ENCODE peak calls at places on chromosomes 6 and 20, in four cellular contexts. One of them, this sample, is unnamed.

GRCh38 chr20:50193851-50194830 is 3.5 kb downstream of the CEBPB start:
- DNase-seq in effector CD4-positive, alpha-beta T cell: no peak
- DNase-seq in kidney: no peak
- DNase-seq in DMS53: no peak
- DNase-seq in this sample: no peak

GRCh38 chr6:123551939-123552707 is 84.6 kb downstream of the TRDN start:
- DNase-seq in effector CD4-positive, alpha-beta T cell: no peak
- DNase-seq in DMS53: no peak
- DNase-seq in kidney: no peak
- DNase-seq in this sample: no peak

GRCh38 chr6:51398793-51399192 is 580.1 kb downstream of the TFAP2B start:
- DNase-seq in kidney: no peak
- DNase-seq in effector CD4-positive, alpha-beta T cell: no peak
- DNase-seq in DMS53: peak
- DNase-seq in this sample: no peak

GRCh38 chr6:52176550-52176949 is 9.6 kb upstream of the IL17A start:
- DNase-seq in kidney: no peak
- DNase-seq in effector CD4-positive, alpha-beta T cell: no peak
- DNase-seq in DMS53: peak
- DNase-seq in this sample: no peak

GRCh38 chr20:61024390-61024789 is 227.7 kb upstream of the CDH4 start:
- DNase-seq in effector CD4-positive, alpha-beta T cell: no peak
- DNase-seq in kidney: no peak
- DNase-seq in DMS53: no peak
- DNase-seq in this sample: no peak

GRCh38 chr20:47502271-47502730 is 614 bp downstream of the NCOA3 start:
- DNase-seq in kidney: peak
- DNase-seq in DMS53: peak
- DNase-seq in effector CD4-positive, alpha-beta T cell: peak
- DNase-seq in this sample: peak

GRCh38 chr6:43923376-43924221 is 153.6 kb downstream of the VEGFA start:
- DNase-seq in DMS53: no peak
- DNase-seq in effector CD4-positive, alpha-beta T cell: no peak
- DNase-seq in kidney: peak
- DNase-seq in this sample: no peak

GRCh38 chr6:44267252-44267651 is 1.9 kb upstream of the NFKBIE start:
- DNase-seq in effector CD4-positive, alpha-beta T cell: no peak
- DNase-seq in kidney: no peak
- DNase-seq in DMS53: no peak
- DNase-seq in this sample: no peak

GRCh38 chr6:159100789-159101182 is 56.0 kb upstream of the TAGAP start:
- DNase-seq in kidney: no peak
- DNase-seq in effector CD4-positive, alpha-beta T cell: no peak
- DNase-seq in DMS53: no peak
- DNase-seq in this sample: no peak

GRCh38 chr6:82741996-82742385 is 323.6 kb downstream of the UBE3D start:
- DNase-seq in DMS53: no peak
- DNase-seq in effector CD4-positive, alpha-beta T cell: no peak
- DNase-seq in kidney: no peak
- DNase-seq in this sample: no peak

GRCh38 chr20:1331801-1332453 is 3.0 kb upstream of the SDCBP2 start:
- DNase-seq in kidney: no peak
- DNase-seq in DMS53: no peak
- DNase-seq in effector CD4-positive, alpha-beta T cell: no peak
- DNase-seq in this sample: peak

GRCh38 chr6:61886608-61887259 is 399.3 kb downstream of the KHDRBS2 start:
- DNase-seq in effector CD4-positive, alpha-beta T cell: no peak
- DNase-seq in DMS53: peak
- DNase-seq in kidney: no peak
- DNase-seq in this sample: no peak

GRCh38 chr6:120056085-120056484 is 706.5 kb upstream of the MAN1A1 start:
- DNase-seq in kidney: no peak
- DNase-seq in effector CD4-positive, alpha-beta T cell: no peak
- DNase-seq in DMS53: no peak
- DNase-seq in this sample: no peak

GRCh38 chr6:49030621-49031020 is 432.4 kb downstream of the MMUT start:
- DNase-seq in DMS53: no peak
- DNase-seq in effector CD4-positive, alpha-beta T cell: no peak
- DNase-seq in kidney: no peak
- DNase-seq in this sample: no peak

GRCh38 chr6:155850408-155850841 is 394.8 kb upstream of the NOX3 start:
- DNase-seq in DMS53: no peak
- DNase-seq in kidney: no peak
- DNase-seq in effector CD4-positive, alpha-beta T cell: no peak
- DNase-seq in this sample: no peak

GRCh38 chr20:53819973-53820451 is 226.4 kb upstream of the ZNF217 start:
- DNase-seq in kidney: no peak
- DNase-seq in effector CD4-positive, alpha-beta T cell: no peak
- DNase-seq in DMS53: no peak
- DNase-seq in this sample: no peak

GRCh38 chr20:36167826-36168634 is 13.5 kb downstream of the EPB41L1 start:
- DNase-seq in effector CD4-positive, alpha-beta T cell: no peak
- DNase-seq in kidney: peak
- DNase-seq in DMS53: peak
- DNase-seq in this sample: no peak

GRCh38 chr6:154428892-154429291 is 72.3 kb upstream of the IPCEF1 start:
- DNase-seq in kidney: no peak
- DNase-seq in effector CD4-positive, alpha-beta T cell: no peak
- DNase-seq in DMS53: no peak
- DNase-seq in this sample: no peak

GRCh38 chr6:130946076-130946475 is 117.0 kb downstream of the EPB41L2 start:
- DNase-seq in effector CD4-positive, alpha-beta T cell: no peak
- DNase-seq in kidney: no peak
- DNase-seq in DMS53: no peak
- DNase-seq in this sample: no peak

GRCh38 chr6:156060013-156060412 is 604.4 kb upstream of the NOX3 start:
- DNase-seq in DMS53: no peak
- DNase-seq in kidney: no peak
- DNase-seq in effector CD4-positive, alpha-beta T cell: no peak
- DNase-seq in this sample: no peak

GRCh38 chr20:31691646-31692275 is 30.9 kb downstream of the BCL2L1 start:
- DNase-seq in DMS53: no peak
- DNase-seq in kidney: no peak
- DNase-seq in effector CD4-positive, alpha-beta T cell: no peak
- DNase-seq in this sample: no peak

GRCh38 chr20:35311822-35312221 is 19.6 kb upstream of the FAM83C start:
- DNase-seq in DMS53: no peak
- DNase-seq in effector CD4-positive, alpha-beta T cell: no peak
- DNase-seq in kidney: no peak
- DNase-seq in this sample: no peak

GRCh38 chr6:1812487-1812886 is 202.8 kb downstream of the FOXC1 start:
- DNase-seq in effector CD4-positive, alpha-beta T cell: no peak
- DNase-seq in DMS53: no peak
- DNase-seq in kidney: no peak
- DNase-seq in this sample: no peak

GRCh38 chr6:32194825-32195651 is 2.6 kb upstream of the GPSM3 start:
- DNase-seq in effector CD4-positive, alpha-beta T cell: no peak
- DNase-seq in DMS53: peak
- DNase-seq in kidney: peak
- DNase-seq in this sample: no peak

GRCh38 chr6:74851598-74851997 is 354.3 kb downstream of the COL12A1 start:
- DNase-seq in effector CD4-positive, alpha-beta T cell: no peak
- DNase-seq in kidney: no peak
- DNase-seq in DMS53: no peak
- DNase-seq in this sample: no peak

GRCh38 chr20:47360207-47360488 is 3.6 kb upstream of the ZMYND8 start:
- DNase-seq in effector CD4-positive, alpha-beta T cell: no peak
- DNase-seq in kidney: peak
- DNase-seq in DMS53: peak
- DNase-seq in this sample: peak

GRCh38 chr6:2920671-2921112 is 17.6 kb upstream of the SERPINB9 start:
- DNase-seq in kidney: no peak
- DNase-seq in DMS53: no peak
- DNase-seq in effector CD4-positive, alpha-beta T cell: no peak
- DNase-seq in this sample: no peak

GRCh38 chr20:25042531-25043498 is 15.1 kb downstream of the ACSS1 start:
- DNase-seq in kidney: peak
- DNase-seq in effector CD4-positive, alpha-beta T cell: peak
- DNase-seq in DMS53: no peak
- DNase-seq in this sample: no peak

GRCh38 chr6:322940-323729 is 30.8 kb downstream of the DUSP22 start:
- DNase-seq in kidney: peak
- DNase-seq in DMS53: no peak
- DNase-seq in effector CD4-positive, alpha-beta T cell: no peak
- DNase-seq in this sample: no peak

GRCh38 chr20:20318318-20319161 is 49.4 kb upstream of the INSM1 start:
- DNase-seq in DMS53: no peak
- DNase-seq in effector CD4-positive, alpha-beta T cell: no peak
- DNase-seq in kidney: no peak
- DNase-seq in this sample: no peak

GRCh38 chr20:31602779-31603441 is 2.2 kb upstream of the ID1 start:
- DNase-seq in DMS53: peak
- DNase-seq in effector CD4-positive, alpha-beta T cell: no peak
- DNase-seq in kidney: no peak
- DNase-seq in this sample: no peak

GRCh38 chr20:56359212-56360132 is 698 bp downstream of the FAM210B start:
- DNase-seq in kidney: peak
- DNase-seq in DMS53: peak
- DNase-seq in effector CD4-positive, alpha-beta T cell: no peak
- DNase-seq in this sample: peak

GRCh38 chr6:9131616-9132015 is 696.3 kb upstream of the SLC35B3 start:
- DNase-seq in kidney: no peak
- DNase-seq in effector CD4-positive, alpha-beta T cell: no peak
- DNase-seq in DMS53: peak
- DNase-seq in this sample: no peak

GRCh38 chr6:24495516-24495847 is 713 bp downstream of the ALDH5A1 start:
- DNase-seq in kidney: no peak
- DNase-seq in DMS53: peak
- DNase-seq in effector CD4-positive, alpha-beta T cell: no peak
- DNase-seq in this sample: peak

GRCh38 chr20:19074828-19075516 is 137.5 kb upstream of the SLC24A3 start:
- DNase-seq in kidney: no peak
- DNase-seq in DMS53: peak
- DNase-seq in effector CD4-positive, alpha-beta T cell: no peak
- DNase-seq in this sample: peak

GRCh38 chr6:14863896-14864850 is 381.7 kb upstream of the JARID2 start:
- DNase-seq in kidney: no peak
- DNase-seq in DMS53: peak
- DNase-seq in effector CD4-positive, alpha-beta T cell: no peak
- DNase-seq in this sample: no peak

GRCh38 chr20:58065508-58066361 is 162.7 kb downstream of the ANKRD60 start:
- DNase-seq in effector CD4-positive, alpha-beta T cell: no peak
- DNase-seq in DMS53: no peak
- DNase-seq in kidney: no peak
- DNase-seq in this sample: no peak

This sample was measured in ureter.